ENCODE peak calls at places on chromosome 5, in seven cellular contexts. One of them, this sample, is unnamed.

GRCh38 chr5:103263054-103263453 is 4.5 kb downstream of the MACIR start:
- DNase-seq in H4: no peak
- DNase-seq in SK-N-SH: no peak
- DNase-seq in fibroblast of lung: no peak
- DNase-seq in activated CD8-positive, alpha-beta memory T cell treated with anti-CD3 and anti-CD28 coated beads for 4 hours: no peak
- DNase-seq in HTR-8/SVneo: no peak
- DNase-seq in T-cell: no peak
- DNase-seq in this sample: no peak

GRCh38 chr5:75010838-75011237 is 41.5 kb downstream of the GCNT4 start:
- DNase-seq in H4: no peak
- DNase-seq in SK-N-SH: no peak
- DNase-seq in fibroblast of lung: no peak
- DNase-seq in activated CD8-positive, alpha-beta memory T cell treated with anti-CD3 and anti-CD28 coated beads for 4 hours: no peak
- DNase-seq in HTR-8/SVneo: no peak
- DNase-seq in T-cell: no peak
- DNase-seq in this sample: no peak

GRCh38 chr5:171272996-171273970 is 35.8 kb upstream of the TLX3 start:
- DNase-seq in H4: peak; percentile 37
- DNase-seq in SK-N-SH: peak; percentile 58
- DNase-seq in fibroblast of lung: peak; percentile 31
- DNase-seq in activated CD8-positive, alpha-beta memory T cell treated with anti-CD3 and anti-CD28 coated beads for 4 hours: no peak
- DNase-seq in HTR-8/SVneo: no peak
- DNase-seq in T-cell: no peak
- DNase-seq in this sample: no peak

GRCh38 chr5:137035480-137035878 is 463.6 kb downstream of the SPOCK1 start:
- DNase-seq in H4: no peak
- DNase-seq in SK-N-SH: no peak
- DNase-seq in fibroblast of lung: peak; percentile 21
- DNase-seq in activated CD8-positive, alpha-beta memory T cell treated with anti-CD3 and anti-CD28 coated beads for 4 hours: no peak
- DNase-seq in HTR-8/SVneo: no peak
- DNase-seq in T-cell: no peak
- DNase-seq in this sample: no peak

GRCh38 chr5:91332267-91333044 is 50.7 kb downstream of the ARRDC3 start:
- DNase-seq in H4: peak; percentile 82
- DNase-seq in SK-N-SH: no peak
- DNase-seq in fibroblast of lung: peak; percentile 88
- DNase-seq in activated CD8-positive, alpha-beta memory T cell treated with anti-CD3 and anti-CD28 coated beads for 4 hours: no peak
- DNase-seq in HTR-8/SVneo: peak; percentile 76
- DNase-seq in T-cell: no peak
- DNase-seq in this sample: no peak

GRCh38 chr5:93126634-93127033 is 454.4 kb downstream of the NR2F1-AS1 start:
- DNase-seq in H4: no peak
- DNase-seq in SK-N-SH: no peak
- DNase-seq in fibroblast of lung: peak; percentile 77
- DNase-seq in activated CD8-positive, alpha-beta memory T cell treated with anti-CD3 and anti-CD28 coated beads for 4 hours: no peak
- DNase-seq in HTR-8/SVneo: no peak
- DNase-seq in T-cell: no peak
- DNase-seq in this sample: no peak

GRCh38 chr5:110899566-110900412 is 161.0 kb downstream of the SLC25A46 start:
- DNase-seq in H4: no peak
- DNase-seq in SK-N-SH: no peak
- DNase-seq in fibroblast of lung: peak; percentile 86
- DNase-seq in activated CD8-positive, alpha-beta memory T cell treated with anti-CD3 and anti-CD28 coated beads for 4 hours: no peak
- DNase-seq in HTR-8/SVneo: no peak
- DNase-seq in T-cell: no peak
- DNase-seq in this sample: no peak

GRCh38 chr5:97065475-97065874 is 76.9 kb downstream of the LIX1 start:
- DNase-seq in H4: no peak
- DNase-seq in SK-N-SH: no peak
- DNase-seq in fibroblast of lung: no peak
- DNase-seq in activated CD8-positive, alpha-beta memory T cell treated with anti-CD3 and anti-CD28 coated beads for 4 hours: no peak
- DNase-seq in HTR-8/SVneo: peak; percentile 12
- DNase-seq in T-cell: no peak
- DNase-seq in this sample: no peak

GRCh38 chr5:22780756-22781155 is 72.4 kb downstream of the CDH12 start:
- DNase-seq in H4: no peak
- DNase-seq in SK-N-SH: no peak
- DNase-seq in fibroblast of lung: no peak
- DNase-seq in activated CD8-positive, alpha-beta memory T cell treated with anti-CD3 and anti-CD28 coated beads for 4 hours: no peak
- DNase-seq in HTR-8/SVneo: no peak
- DNase-seq in T-cell: no peak
- DNase-seq in this sample: no peak

GRCh38 chr5:10563940-10564837 is at the start of gene ANKRD33B:
- DNase-seq in H4: peak; percentile 66
- DNase-seq in SK-N-SH: peak; percentile 78
- DNase-seq in fibroblast of lung: peak; percentile 66
- DNase-seq in activated CD8-positive, alpha-beta memory T cell treated with anti-CD3 and anti-CD28 coated beads for 4 hours: peak; percentile 53
- DNase-seq in HTR-8/SVneo: peak; percentile 92
- DNase-seq in T-cell: peak; percentile 63
- DNase-seq in this sample: peak; percentile 67

GRCh38 chr5:4549351-4549750 is 590.8 kb upstream of the ADAMTS16 start:
- DNase-seq in H4: no peak
- DNase-seq in SK-N-SH: no peak
- DNase-seq in fibroblast of lung: no peak
- DNase-seq in activated CD8-positive, alpha-beta memory T cell treated with anti-CD3 and anti-CD28 coated beads for 4 hours: no peak
- DNase-seq in HTR-8/SVneo: no peak
- DNase-seq in T-cell: no peak
- DNase-seq in this sample: no peak

This sample was measured in T follicular helper cell.